ENCODE peak calls at places on chromosome 6, in seven cellular contexts. B is CD8-positive, alpha-beta T cell; N is GM12865; R is PC-3; Y is KG1; Z is T-helper 1 cell; X is A172. G is an unnamed sample.

GRCh38 chr6:144219056-144219685 is 66.0 kb upstream of the UTRN start:
- DNase-seq in N (peak; percentile 65), B (no peak), Y (peak; percentile 7), Z (no peak), R (peak; percentile 61), X (peak; percentile 51), G (no peak)

GRCh38 chr6:45522486-45522885 is 144.8 kb upstream of the SUPT3H start:
- DNase-seq in Y (no peak), N (no peak), X (no peak), B (no peak), R (no peak), Z (no peak), G (no peak)

GRCh38 chr6:6547111-6547879 is 41.2 kb upstream of the LY86 start:
- DNase-seq in X (peak; percentile 46), Z (peak; percentile 62), B (peak; percentile 90), R (peak; percentile 90), N (peak; percentile 93), Y (peak; percentile 70), G (peak; percentile 86)

GRCh38 chr6:26104457-26105108 is 17.4 kb downstream of the HFE start:
- DNase-seq in Z (no peak), B (no peak), R (peak; percentile 46), Y (no peak), X (peak; percentile 15), N (peak; percentile 72), G (no peak)

GRCh38 chr6:138044458-138044857 is 62.8 kb downstream of the PERP start:
- DNase-seq in N (no peak), Y (no peak), R (peak; percentile 65), X (peak; percentile 15), Z (no peak), B (no peak), G (no peak)

GRCh38 chr6:98525860-98526259 is 308.5 kb upstream of the POU3F2 start:
- DNase-seq in N (no peak), Y (no peak), B (no peak), R (no peak), Z (no peak), X (no peak), G (no peak)

GRCh38 chr6:17820055-17820454 is 113.3 kb upstream of the NUP153 start:
- DNase-seq in Y (no peak), Z (no peak), R (peak; percentile 14), B (no peak), X (no peak), N (no peak), G (peak; percentile 2)

GRCh38 chr6:118419448-118420394 is 128.4 kb upstream of the PLN start:
- DNase-seq in R (no peak), Y (no peak), N (no peak), X (no peak), Z (no peak), B (no peak), G (no peak)

GRCh38 chr6:159804504-159804903 is 4.4 kb downstream of the PNLDC1 start:
- DNase-seq in B (no peak), X (no peak), Y (no peak), Z (no peak), R (no peak), N (no peak), G (no peak)

GRCh38 chr6:27426045-27426620 is 37.6 kb downstream of the ZNF391 start:
- DNase-seq in R (peak; percentile 65), N (no peak), X (no peak), Y (no peak), Z (no peak), B (no peak), G (no peak)